ENCODE peak calls at places on chromosomes 1 and 21, in six cellular contexts. Z is stimulated activated naive CD8-positive, alpha-beta T cell treated with anti-CD3 and anti-CD28 coated beads, Interleukin-15, amount 100 ng/mL, for 72 hours; D is stimulated activated CD4-positive, alpha-beta T cell treated with anti-CD3 and anti-CD28 coated beads, Interleukin-12 subunit alpha, Interleukin-12 subunit beta, amount 100 ng/mL, for 24 hours; M is stimulated activated CD8-positive, alpha-beta memory T cell treated with anti-CD3 and anti-CD28 coated beads, Interleukin-15, amount 100 ng/mL, for 4 hours; O is NCI-H446; H is ureter. R is an unnamed sample.

GRCh38 chr1:31795801-31796621 is 19.8 kb downstream of the SPOCD1 start:
- DNase-seq in Z (no peak), D (no peak), M (no peak), O (no peak), H (peak), R (no peak)

GRCh38 chr1:8144318-8144717 is 118.2 kb upstream of the ERRFI1 start:
- DNase-seq in Z (no peak), D (no peak), M (no peak), O (no peak), H (no peak), R (no peak)

GRCh38 chr1:113515498-113515897 is 125.2 kb downstream of the MAGI3 start:
- DNase-seq in Z (no peak), D (no peak), M (no peak), O (no peak), H (no peak), R (no peak)

GRCh38 chr1:197224160-197224559 is 43.9 kb upstream of the CRB1 start:
- DNase-seq in Z (no peak), D (no peak), M (no peak), O (peak), H (no peak), R (no peak)

GRCh38 chr1:37952738-37953137 is 5.9 kb upstream of the INPP5B start:
- DNase-seq in Z (no peak), D (no peak), M (no peak), O (no peak), H (no peak), R (no peak)

GRCh38 chr21:16078382-16078781 is 348.6 kb downstream of the USP25 start:
- DNase-seq in Z (no peak), D (no peak), M (no peak), O (no peak), H (no peak), R (no peak)

GRCh38 chr1:36349839-36350238 is 26.4 kb upstream of the EVA1B start:
- DNase-seq in Z (no peak), D (no peak), M (no peak), O (no peak), H (no peak), R (no peak)

GRCh38 chr1:63915121-63915520 is 141.3 kb downstream of the ROR1 start:
- DNase-seq in Z (no peak), D (no peak), M (no peak), O (no peak), H (no peak), R (no peak)

GRCh38 chr1:110677526-110677925 is 2.8 kb upstream of the KCNA3 start:
- DNase-seq in Z (no peak), D (no peak), M (no peak), O (no peak), H (no peak), R (no peak)

GRCh38 chr1:21900766-21901472 is 36.2 kb downstream of the HSPG2 start:
- DNase-seq in Z (no peak), D (no peak), M (no peak), O (no peak), H (no peak), R (no peak)

GRCh38 chr1:87869563-87869962 is 540.9 kb downstream of the LMO4 start:
- DNase-seq in Z (no peak), D (no peak), M (no peak), O (no peak), H (no peak), R (no peak)

GRCh38 chr1:232403017-232403714 is 226.8 kb downstream of the SIPA1L2 start:
- DNase-seq in Z (no peak), D (no peak), M (no peak), O (no peak), H (no peak), R (no peak)

GRCh38 chr21:45580576-45581321 is 38.5 kb upstream of the SLC19A1 start:
- DNase-seq in Z (no peak), D (no peak), M (no peak), O (no peak), H (peak), R (no peak)

GRCh38 chr1:193212637-193213036 is 26.2 kb upstream of the B3GALT2 start:
- DNase-seq in Z (no peak), D (no peak), M (no peak), O (no peak), H (no peak), R (no peak)

GRCh38 chr1:244448279-244449036 is 3.3 kb downstream of the ADSS2 start:
- DNase-seq in Z (no peak), D (no peak), M (no peak), O (no peak), H (no peak), R (no peak)

GRCh38 chr1:208245185-208245705 is 1.1 kb upstream of the PLXNA2 start:
- DNase-seq in Z (peak), D (peak), M (peak), O (peak), H (peak), R (peak)